ENCODE peak calls at places on chromosomes 2 and 18, in four cellular contexts. B is effector memory CD8-positive, alpha-beta T cell; I is GM03348; E is islet precursor cell. U is an unnamed sample.

GRCh38 chr2:44178950-44179349 is 10.3 kb downstream of the PPM1B start:
- DNase-seq in E (no peak), B (no peak), I (no peak), U (no peak)

GRCh38 chr2:242029422-242030225 is 160.1 kb downstream of the RTP5 start:
- DNase-seq in E (peak; percentile 43), B (no peak), I (no peak), U (no peak)

GRCh38 chr2:5995832-5996231 is 303.6 kb downstream of the SOX11 start:
- DNase-seq in B (no peak), E (no peak), I (no peak), U (no peak)

GRCh38 chr2:205020673-205021072 is 475.4 kb downstream of the PARD3B start:
- DNase-seq in I (no peak), B (no peak), E (no peak), U (no peak)

GRCh38 chr2:63078852-63079606 is 28.4 kb downstream of the OTX1 start:
- DNase-seq in E (peak; percentile 66), B (no peak), I (peak; percentile 24), U (no peak)

GRCh38 chr2:227280895-227281294 is 44.2 kb upstream of the MFF start:
- DNase-seq in E (no peak), I (no peak), B (no peak), U (no peak)

GRCh38 chr2:237199082-237199481 is 113.4 kb downstream of the COPS8 start:
- DNase-seq in B (no peak), I (no peak), E (no peak), U (no peak)

GRCh38 chr18:13836559-13836958 is 12.6 kb downstream of the MC5R start:
- DNase-seq in E (no peak), B (no peak), I (no peak), U (no peak)

GRCh38 chr2:231926180-231926741 is at the start of gene NPPC:
- DNase-seq in I (peak; percentile 52), E (peak; percentile 86), B (no peak), U (peak; percentile 15)

GRCh38 chr2:8662239-8662879 is 19.5 kb upstream of the ID2 start:
- DNase-seq in E (peak; percentile 86), I (peak; percentile 82), B (no peak), U (no peak)

GRCh38 chr18:50644807-50645206 is 84.9 kb downstream of the MAPK4 start:
- DNase-seq in I (no peak), E (peak; percentile 83), B (no peak), U (no peak)

GRCh38 chr2:237877576-237878307 is 18.3 kb downstream of the RAMP1 start:
- DNase-seq in B (no peak), E (peak; percentile 40), I (no peak), U (no peak)

GRCh38 chr18:21742323-21742687 is 1.7 kb downstream of the MIB1 start:
- DNase-seq in I (no peak), E (no peak), B (no peak), U (no peak)

GRCh38 chr2:232133078-232133477 is 171.6 kb downstream of the DIS3L2 start:
- DNase-seq in E (no peak), B (no peak), I (no peak), U (no peak)

GRCh38 chr2:75559633-75560021 is 1.1 kb downstream of the EVA1A start:
- DNase-seq in E (no peak), I (no peak), B (no peak), U (no peak)

GRCh38 chr2:41441958-41442357 is 605.9 kb upstream of the PKDCC start:
- DNase-seq in E (no peak), B (no peak), I (no peak), U (no peak)

GRCh38 chr2:58812766-58813344 is 571.7 kb upstream of the FANCL start:
- DNase-seq in B (no peak), I (no peak), E (no peak), U (no peak)

GRCh38 chr18:10051877-10052631 is 138.2 kb downstream of the VAPA start:
- DNase-seq in I (no peak), E (no peak), B (no peak), U (no peak)

GRCh38 chr2:181682026-181682789 is 1.9 kb upstream of the NEUROD1 start:
- DNase-seq in B (no peak), E (no peak), I (no peak), U (no peak)

GRCh38 chr18:8601277-8602032 is 7.8 kb upstream of the RAB12 start:
- DNase-seq in I (no peak), E (no peak), B (no peak), U (no peak)

GRCh38 chr2:233928594-233929351 is 11.6 kb downstream of the TRPM8 start:
- DNase-seq in B (no peak), I (peak; percentile 29), E (no peak), U (no peak)

GRCh38 chr2:217289153-217289908 is 429.5 kb upstream of the TNP1 start:
- DNase-seq in B (no peak), I (no peak), E (peak; percentile 57), U (no peak)